ENCODE peak calls at places on chromosomes 11 and 22, in eight cellular contexts. One of them, this sample, is unnamed.

GRCh38 chr11:67410984-67411784 is 4.3 kb upstream of the CARNS1 start:
- DNase-seq in upper lobe of right lung: no peak
- DNase-seq in right atrium auricular region: no peak
- DNase-seq in neural crest cell: no peak
- DNase-seq in omental fat pad: no peak
- DNase-seq in brain microvascular endothelial cell: no peak
- DNase-seq in A549: no peak
- DNase-seq in GM12865: no peak
- DNase-seq in this sample: no peak

GRCh38 chr11:69711824-69712801 is 8.3 kb upstream of the FGF19 start:
- DNase-seq in omental fat pad: no peak
- DNase-seq in brain microvascular endothelial cell: no peak
- DNase-seq in upper lobe of right lung: no peak
- DNase-seq in neural crest cell: no peak
- DNase-seq in GM12865: peak; percentile 14
- DNase-seq in A549: no peak
- DNase-seq in right atrium auricular region: no peak
- DNase-seq in this sample: peak; percentile 51

GRCh38 chr11:13337986-13338436 is 60.4 kb downstream of the BMAL1 start:
- DNase-seq in GM12865: peak; percentile 44
- DNase-seq in neural crest cell: no peak
- DNase-seq in brain microvascular endothelial cell: peak; percentile 66
- DNase-seq in right atrium auricular region: no peak
- DNase-seq in A549: peak; percentile 43
- DNase-seq in omental fat pad: no peak
- DNase-seq in upper lobe of right lung: no peak
- DNase-seq in this sample: no peak

GRCh38 chr11:101336155-101336554 is 206.5 kb upstream of the PGR start:
- DNase-seq in brain microvascular endothelial cell: no peak
- DNase-seq in omental fat pad: no peak
- DNase-seq in GM12865: no peak
- DNase-seq in upper lobe of right lung: no peak
- DNase-seq in neural crest cell: no peak
- DNase-seq in right atrium auricular region: no peak
- DNase-seq in A549: no peak
- DNase-seq in this sample: no peak

GRCh38 chr11:2732261-2732939 is 32.6 kb upstream of the KCNQ1OT1 start:
- DNase-seq in right atrium auricular region: no peak
- DNase-seq in neural crest cell: peak; percentile 67
- DNase-seq in brain microvascular endothelial cell: no peak
- DNase-seq in upper lobe of right lung: no peak
- DNase-seq in omental fat pad: no peak
- DNase-seq in GM12865: no peak
- DNase-seq in A549: no peak
- DNase-seq in this sample: no peak

GRCh38 chr22:29332886-29333496 is 17.5 kb upstream of the RASL10A start:
- DNase-seq in right atrium auricular region: no peak
- DNase-seq in GM12865: no peak
- DNase-seq in neural crest cell: no peak
- DNase-seq in A549: no peak
- DNase-seq in upper lobe of right lung: no peak
- DNase-seq in omental fat pad: no peak
- DNase-seq in brain microvascular endothelial cell: no peak
- DNase-seq in this sample: no peak

GRCh38 chr11:131867457-131868257 is 497.2 kb downstream of the NTM start:
- DNase-seq in upper lobe of right lung: no peak
- DNase-seq in GM12865: peak; percentile 81
- DNase-seq in right atrium auricular region: peak; percentile 87
- DNase-seq in brain microvascular endothelial cell: peak; percentile 91
- DNase-seq in neural crest cell: peak; percentile 69
- DNase-seq in A549: no peak
- DNase-seq in omental fat pad: peak; percentile 53
- DNase-seq in this sample: peak; percentile 38

GRCh38 chr22:40533712-40534378 is 102.7 kb downstream of the MRTFA start:
- DNase-seq in right atrium auricular region: no peak
- DNase-seq in GM12865: peak; percentile 89
- DNase-seq in brain microvascular endothelial cell: peak; percentile 69
- DNase-seq in omental fat pad: no peak
- DNase-seq in neural crest cell: no peak
- DNase-seq in upper lobe of right lung: no peak
- DNase-seq in A549: peak; percentile 47
- DNase-seq in this sample: peak; percentile 77

GRCh38 chr11:67111261-67111660 is 7.8 kb upstream of the KDM2A start:
- DNase-seq in GM12865: no peak
- DNase-seq in neural crest cell: no peak
- DNase-seq in right atrium auricular region: no peak
- DNase-seq in omental fat pad: no peak
- DNase-seq in A549: no peak
- DNase-seq in brain microvascular endothelial cell: no peak
- DNase-seq in upper lobe of right lung: no peak
- DNase-seq in this sample: no peak

GRCh38 chr11:1654388-1655167 is 25.0 kb downstream of the KRTAP5-5 start:
- DNase-seq in omental fat pad: no peak
- DNase-seq in upper lobe of right lung: peak; percentile 58
- DNase-seq in brain microvascular endothelial cell: no peak
- DNase-seq in neural crest cell: no peak
- DNase-seq in right atrium auricular region: no peak
- DNase-seq in A549: no peak
- DNase-seq in GM12865: no peak
- DNase-seq in this sample: no peak

GRCh38 chr11:123187670-123188507 is 7.2 kb downstream of the CLMP start:
- DNase-seq in right atrium auricular region: no peak
- DNase-seq in upper lobe of right lung: no peak
- DNase-seq in A549: no peak
- DNase-seq in brain microvascular endothelial cell: peak; percentile 11
- DNase-seq in GM12865: no peak
- DNase-seq in neural crest cell: no peak
- DNase-seq in omental fat pad: no peak
- DNase-seq in this sample: no peak

GRCh38 chr11:73650400-73650799 is 4.0 kb downstream of the PLEKHB1 start:
- DNase-seq in A549: no peak
- DNase-seq in neural crest cell: no peak
- DNase-seq in GM12865: no peak
- DNase-seq in upper lobe of right lung: no peak
- DNase-seq in right atrium auricular region: no peak
- DNase-seq in brain microvascular endothelial cell: no peak
- DNase-seq in omental fat pad: no peak
- DNase-seq in this sample: no peak

GRCh38 chr11:134139873-134140331 is 71.0 kb downstream of the JAM3 start:
- DNase-seq in A549: peak; percentile 8
- DNase-seq in brain microvascular endothelial cell: peak; percentile 81
- DNase-seq in right atrium auricular region: peak; percentile 75
- DNase-seq in neural crest cell: peak; percentile 61
- DNase-seq in omental fat pad: peak; percentile 27
- DNase-seq in upper lobe of right lung: no peak
- DNase-seq in GM12865: peak; percentile 66
- DNase-seq in this sample: peak; percentile 73

GRCh38 chr11:114892381-114893197 is 214.3 kb downstream of the NXPE2 start:
- DNase-seq in upper lobe of right lung: no peak
- DNase-seq in brain microvascular endothelial cell: no peak
- DNase-seq in A549: peak; percentile 5
- DNase-seq in GM12865: peak; percentile 9
- DNase-seq in right atrium auricular region: no peak
- DNase-seq in omental fat pad: no peak
- DNase-seq in neural crest cell: peak; percentile 14
- DNase-seq in this sample: peak; percentile 33

GRCh38 chr11:86063536-86063935 is 5.3 kb downstream of the PICALM start:
- DNase-seq in omental fat pad: no peak
- DNase-seq in upper lobe of right lung: no peak
- DNase-seq in A549: no peak
- DNase-seq in right atrium auricular region: no peak
- DNase-seq in brain microvascular endothelial cell: no peak
- DNase-seq in neural crest cell: no peak
- DNase-seq in GM12865: no peak
- DNase-seq in this sample: no peak

GRCh38 chr11:117639601-117640000 is 157.4 kb downstream of the DSCAML1 start:
- DNase-seq in upper lobe of right lung: peak; percentile 43
- DNase-seq in GM12865: no peak
- DNase-seq in neural crest cell: no peak
- DNase-seq in brain microvascular endothelial cell: no peak
- DNase-seq in omental fat pad: no peak
- DNase-seq in right atrium auricular region: no peak
- DNase-seq in A549: no peak
- DNase-seq in this sample: no peak

GRCh38 chr22:30926706-30927105 is 41.9 kb downstream of the MORC2 start:
- DNase-seq in GM12865: no peak
- DNase-seq in omental fat pad: no peak
- DNase-seq in A549: no peak
- DNase-seq in right atrium auricular region: no peak
- DNase-seq in brain microvascular endothelial cell: no peak
- DNase-seq in neural crest cell: no peak
- DNase-seq in upper lobe of right lung: no peak
- DNase-seq in this sample: no peak

GRCh38 chr11:7485136-7485853 is at the start of gene OLFML1:
- DNase-seq in brain microvascular endothelial cell: no peak
- DNase-seq in GM12865: no peak
- DNase-seq in omental fat pad: no peak
- DNase-seq in A549: no peak
- DNase-seq in right atrium auricular region: no peak
- DNase-seq in neural crest cell: no peak
- DNase-seq in upper lobe of right lung: no peak
- DNase-seq in this sample: no peak

GRCh38 chr11:721347-721912 is 15.4 kb downstream of the EPS8L2 start:
- DNase-seq in GM12865: no peak
- DNase-seq in right atrium auricular region: no peak
- DNase-seq in upper lobe of right lung: no peak
- DNase-seq in omental fat pad: no peak
- DNase-seq in A549: no peak
- DNase-seq in brain microvascular endothelial cell: no peak
- DNase-seq in neural crest cell: no peak
- DNase-seq in this sample: no peak

GRCh38 chr22:32200752-32201151 is 4.1 kb downstream of the RFPL2 start:
- DNase-seq in upper lobe of right lung: no peak
- DNase-seq in brain microvascular endothelial cell: no peak
- DNase-seq in neural crest cell: no peak
- DNase-seq in GM12865: no peak
- DNase-seq in A549: no peak
- DNase-seq in right atrium auricular region: no peak
- DNase-seq in omental fat pad: no peak
- DNase-seq in this sample: peak; percentile 33

GRCh38 chr11:103906291-103906850 is 130.1 kb upstream of the DDI1 start:
- DNase-seq in brain microvascular endothelial cell: no peak
- DNase-seq in A549: no peak
- DNase-seq in upper lobe of right lung: no peak
- DNase-seq in right atrium auricular region: no peak
- DNase-seq in neural crest cell: no peak
- DNase-seq in omental fat pad: no peak
- DNase-seq in GM12865: no peak
- DNase-seq in this sample: no peak

DNA sequence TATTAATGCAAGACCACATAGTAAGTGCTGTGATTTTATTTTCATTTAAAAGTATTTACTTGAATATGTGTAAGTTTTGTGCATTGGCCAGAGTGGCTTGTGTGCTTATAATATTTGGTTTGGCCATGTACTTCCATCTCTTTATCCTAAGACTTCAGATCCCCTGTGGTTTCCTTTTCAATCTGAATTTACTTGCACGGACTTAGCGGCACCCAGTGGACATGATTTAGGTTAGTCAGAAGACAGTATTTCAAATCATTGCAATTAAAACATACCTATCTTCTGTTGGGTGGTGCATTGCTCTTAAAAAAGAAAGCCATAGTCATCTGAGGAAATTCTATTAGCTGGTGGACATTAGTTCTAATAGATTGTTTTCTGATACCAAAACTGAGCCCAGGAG is 30.7 kb downstream of the PIWIL4 start:
- DNase-seq in upper lobe of right lung: no peak
- DNase-seq in right atrium auricular region: no peak
- DNase-seq in brain microvascular endothelial cell: no peak
- DNase-seq in neural crest cell: no peak
- DNase-seq in omental fat pad: no peak
- DNase-seq in GM12865: peak; percentile 15
- DNase-seq in A549: no peak
- DNase-seq in this sample: peak; percentile 1
- TF ChIP-seq CTCF in upper lobe of right lung: no peak
- TF ChIP-seq CTCF in right atrium auricular region: no peak
- TF ChIP-seq CTCF in brain microvascular endothelial cell: peak; percentile 17
- TF ChIP-seq CTCF in neural crest cell: peak; percentile 39
- TF ChIP-seq CTCF in omental fat pad: no peak
- TF ChIP-seq CTCF in GM12865: no peak
- TF ChIP-seq CTCF in A549: peak; percentile 10
- TF ChIP-seq CTCF in this sample: no peak

GRCh38 chr22:37351268-37351667 is 69.0 kb downstream of the CYTH4 start:
- DNase-seq in brain microvascular endothelial cell: no peak
- DNase-seq in A549: no peak
- DNase-seq in omental fat pad: no peak
- DNase-seq in neural crest cell: no peak
- DNase-seq in right atrium auricular region: no peak
- DNase-seq in upper lobe of right lung: no peak
- DNase-seq in GM12865: no peak
- DNase-seq in this sample: no peak
- TF ChIP-seq CTCF in brain microvascular endothelial cell: no peak
- TF ChIP-seq CTCF in A549: no peak
- TF ChIP-seq CTCF in omental fat pad: no peak
- TF ChIP-seq CTCF in neural crest cell: no peak
- TF ChIP-seq CTCF in right atrium auricular region: no peak
- TF ChIP-seq CTCF in upper lobe of right lung: no peak
- TF ChIP-seq CTCF in GM12865: no peak
- TF ChIP-seq CTCF in this sample: no peak

DNA sequence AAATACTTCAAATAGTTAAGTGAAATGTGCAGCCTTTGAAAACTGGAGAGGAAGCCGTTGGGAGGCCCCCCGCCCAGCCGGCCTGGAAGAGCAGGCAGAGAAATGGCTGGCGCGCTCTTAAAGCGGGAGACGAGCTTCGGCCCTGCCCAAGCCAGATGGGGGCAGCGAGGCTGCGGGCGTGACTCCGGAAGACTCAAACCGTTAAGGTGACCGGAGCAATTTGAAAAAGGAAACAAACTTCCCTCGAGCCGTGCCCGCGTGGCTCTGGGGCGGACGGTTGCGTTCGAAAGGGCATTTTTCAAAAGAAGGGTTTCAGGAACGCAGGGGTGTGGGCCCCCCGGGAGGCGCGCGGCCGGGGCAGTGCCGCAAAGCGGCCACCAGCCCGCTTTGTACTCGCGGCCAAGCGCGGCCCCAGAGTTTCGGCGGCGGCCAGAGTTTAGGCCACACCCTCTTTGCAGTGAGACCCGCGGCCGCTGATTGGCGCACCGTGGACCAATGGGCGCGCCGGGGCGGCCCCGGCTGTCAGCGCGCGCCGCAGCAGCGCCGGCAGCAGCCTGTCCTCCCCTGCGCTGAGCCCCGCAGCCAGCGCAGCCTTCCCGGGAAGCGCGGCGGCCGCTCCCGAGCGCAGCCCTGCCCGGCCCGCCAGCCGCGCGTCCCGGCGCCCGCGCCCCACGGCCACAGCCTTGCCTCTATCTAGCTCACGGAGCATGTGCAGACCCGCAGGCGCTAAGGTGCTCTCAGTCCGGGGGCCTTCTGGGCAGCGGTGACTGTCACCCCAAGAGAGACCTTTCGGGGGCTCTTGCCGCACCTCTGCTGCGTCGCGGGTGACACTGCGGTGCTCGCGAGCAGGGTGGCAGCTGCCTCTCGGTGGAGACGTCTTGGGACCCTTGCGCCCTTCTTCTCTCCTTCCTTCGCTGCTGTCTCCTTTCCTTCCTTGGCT is at the start of gene NAV2:
- DNase-seq in right atrium auricular region: peak; percentile 95
- DNase-seq in A549: peak; percentile 78
- DNase-seq in neural crest cell: peak; percentile 83
- DNase-seq in omental fat pad: peak; percentile 61
- DNase-seq in upper lobe of right lung: peak; percentile 96
- DNase-seq in GM12865: peak; percentile 86
- DNase-seq in brain microvascular endothelial cell: peak; percentile 82
- DNase-seq in this sample: peak; percentile 77
- TF ChIP-seq CTCF in right atrium auricular region: no peak
- TF ChIP-seq CTCF in A549: no peak
- TF ChIP-seq CTCF in neural crest cell: no peak
- TF ChIP-seq CTCF in omental fat pad: no peak
- TF ChIP-seq CTCF in upper lobe of right lung: no peak
- TF ChIP-seq CTCF in GM12865: no peak
- TF ChIP-seq CTCF in brain microvascular endothelial cell: no peak
- TF ChIP-seq CTCF in this sample: no peak

GRCh38 chr11:8688414-8689362 is 6.1 kb downstream of the RPL27A start:
- DNase-seq in right atrium auricular region: peak; percentile 94
- DNase-seq in A549: peak; percentile 96
- DNase-seq in brain microvascular endothelial cell: peak; percentile 91
- DNase-seq in neural crest cell: peak; percentile 79
- DNase-seq in upper lobe of right lung: peak; percentile 97
- DNase-seq in omental fat pad: peak; percentile 77
- DNase-seq in GM12865: peak; percentile 99
- DNase-seq in this sample: peak; percentile 91
- TF ChIP-seq CTCF in right atrium auricular region: no peak
- TF ChIP-seq CTCF in A549: peak; percentile 23
- TF ChIP-seq CTCF in brain microvascular endothelial cell: peak; percentile 30
- TF ChIP-seq CTCF in neural crest cell: no peak
- TF ChIP-seq CTCF in upper lobe of right lung: peak; percentile 13
- TF ChIP-seq CTCF in omental fat pad: no peak
- TF ChIP-seq CTCF in GM12865: peak; percentile 5
- TF ChIP-seq CTCF in this sample: no peak

This sample was measured in activated CD8-positive, alpha-beta T cell treated with anti-CD3 and anti-CD28 coated beads for 36 hours.